ENCODE peak calls at places on chromosomes 6 and 20, in seven cellular contexts. One of them, this sample, is unnamed.
A peak's percentile ranks its signal among the peaks of the same experiment; 100 is the strongest.

GRCh38 chr6:133641111-133641510 is 247.8 kb upstream of the TCF21 start:
- DNase-seq in lower leg skin: no peak
- DNase-seq in IMR-90: no peak
- DNase-seq in stimulated activated CD4-positive, alpha-beta T cell treated with anti-CD3 and anti-CD28 coated beads, TNF-alpha, amount 100 ng/mL, for 4 hours: no peak
- DNase-seq in NCI-H748 treated with DMSO at 0.1 percent for 48 hours: no peak
- DNase-seq in activated naive CD4-positive, alpha-beta T cell treated with Interleukin-2 at 50 U/mL for 16 hours: no peak
- DNase-seq in NCI-H460: no peak
- DNase-seq in this sample: no peak

GRCh38 chr20:49228676-49229075 is 9.5 kb downstream of the DDX27 start:
- DNase-seq in NCI-H748 treated with DMSO at 0.1 percent for 48 hours: no peak
- DNase-seq in activated naive CD4-positive, alpha-beta T cell treated with Interleukin-2 at 50 U/mL for 16 hours: no peak
- DNase-seq in IMR-90: no peak
- DNase-seq in NCI-H460: no peak
- DNase-seq in lower leg skin: no peak
- DNase-seq in stimulated activated CD4-positive, alpha-beta T cell treated with anti-CD3 and anti-CD28 coated beads, TNF-alpha, amount 100 ng/mL, for 4 hours: no peak
- DNase-seq in this sample: no peak

GRCh38 chr6:18177566-18177965 is 22.3 kb downstream of the KDM1B start:
- DNase-seq in activated naive CD4-positive, alpha-beta T cell treated with Interleukin-2 at 50 U/mL for 16 hours: no peak
- DNase-seq in NCI-H748 treated with DMSO at 0.1 percent for 48 hours: peak; percentile 30
- DNase-seq in lower leg skin: no peak
- DNase-seq in NCI-H460: no peak
- DNase-seq in IMR-90: no peak
- DNase-seq in stimulated activated CD4-positive, alpha-beta T cell treated with anti-CD3 and anti-CD28 coated beads, TNF-alpha, amount 100 ng/mL, for 4 hours: no peak
- DNase-seq in this sample: no peak

GRCh38 chr6:25614052-25614451 is 38.0 kb upstream of the SCGN start:
- DNase-seq in lower leg skin: no peak
- DNase-seq in activated naive CD4-positive, alpha-beta T cell treated with Interleukin-2 at 50 U/mL for 16 hours: no peak
- DNase-seq in IMR-90: no peak
- DNase-seq in NCI-H460: no peak
- DNase-seq in NCI-H748 treated with DMSO at 0.1 percent for 48 hours: no peak
- DNase-seq in stimulated activated CD4-positive, alpha-beta T cell treated with anti-CD3 and anti-CD28 coated beads, TNF-alpha, amount 100 ng/mL, for 4 hours: no peak
- DNase-seq in this sample: no peak

GRCh38 chr6:124066995-124067552 is 263.4 kb downstream of the NKAIN2 start:
- DNase-seq in activated naive CD4-positive, alpha-beta T cell treated with Interleukin-2 at 50 U/mL for 16 hours: no peak
- DNase-seq in stimulated activated CD4-positive, alpha-beta T cell treated with anti-CD3 and anti-CD28 coated beads, TNF-alpha, amount 100 ng/mL, for 4 hours: no peak
- DNase-seq in lower leg skin: no peak
- DNase-seq in NCI-H460: no peak
- DNase-seq in NCI-H748 treated with DMSO at 0.1 percent for 48 hours: no peak
- DNase-seq in IMR-90: no peak
- DNase-seq in this sample: no peak

GRCh38 chr6:12241493-12242214 is 48.5 kb upstream of the EDN1 start:
- DNase-seq in IMR-90: no peak
- DNase-seq in activated naive CD4-positive, alpha-beta T cell treated with Interleukin-2 at 50 U/mL for 16 hours: no peak
- DNase-seq in lower leg skin: no peak
- DNase-seq in stimulated activated CD4-positive, alpha-beta T cell treated with anti-CD3 and anti-CD28 coated beads, TNF-alpha, amount 100 ng/mL, for 4 hours: no peak
- DNase-seq in NCI-H748 treated with DMSO at 0.1 percent for 48 hours: no peak
- DNase-seq in NCI-H460: no peak
- DNase-seq in this sample: no peak

GRCh38 chr20:1083431-1084080 is 34.8 kb upstream of the PSMF1 start:
- DNase-seq in NCI-H460: no peak
- DNase-seq in IMR-90: peak; percentile 7
- DNase-seq in NCI-H748 treated with DMSO at 0.1 percent for 48 hours: no peak
- DNase-seq in activated naive CD4-positive, alpha-beta T cell treated with Interleukin-2 at 50 U/mL for 16 hours: no peak
- DNase-seq in lower leg skin: no peak
- DNase-seq in stimulated activated CD4-positive, alpha-beta T cell treated with anti-CD3 and anti-CD28 coated beads, TNF-alpha, amount 100 ng/mL, for 4 hours: no peak
- DNase-seq in this sample: no peak

GRCh38 chr6:157218371-157219198 is 104.7 kb downstream of the TMEM242 start:
- DNase-seq in activated naive CD4-positive, alpha-beta T cell treated with Interleukin-2 at 50 U/mL for 16 hours: no peak
- DNase-seq in lower leg skin: peak; percentile 81
- DNase-seq in NCI-H748 treated with DMSO at 0.1 percent for 48 hours: no peak
- DNase-seq in NCI-H460: no peak
- DNase-seq in IMR-90: no peak
- DNase-seq in stimulated activated CD4-positive, alpha-beta T cell treated with anti-CD3 and anti-CD28 coated beads, TNF-alpha, amount 100 ng/mL, for 4 hours: no peak
- DNase-seq in this sample: no peak

GRCh38 chr6:20464041-20464440 is 62.4 kb downstream of the E2F3 start:
- DNase-seq in stimulated activated CD4-positive, alpha-beta T cell treated with anti-CD3 and anti-CD28 coated beads, TNF-alpha, amount 100 ng/mL, for 4 hours: no peak
- DNase-seq in NCI-H460: no peak
- DNase-seq in activated naive CD4-positive, alpha-beta T cell treated with Interleukin-2 at 50 U/mL for 16 hours: no peak
- DNase-seq in IMR-90: no peak
- DNase-seq in NCI-H748 treated with DMSO at 0.1 percent for 48 hours: no peak
- DNase-seq in lower leg skin: no peak
- DNase-seq in this sample: no peak

GRCh38 chr6:141744194-141744925 is 388.4 kb upstream of the GJE1 start:
- DNase-seq in lower leg skin: no peak
- DNase-seq in activated naive CD4-positive, alpha-beta T cell treated with Interleukin-2 at 50 U/mL for 16 hours: no peak
- DNase-seq in IMR-90: peak; percentile 12
- DNase-seq in stimulated activated CD4-positive, alpha-beta T cell treated with anti-CD3 and anti-CD28 coated beads, TNF-alpha, amount 100 ng/mL, for 4 hours: no peak
- DNase-seq in NCI-H460: no peak
- DNase-seq in NCI-H748 treated with DMSO at 0.1 percent for 48 hours: no peak
- DNase-seq in this sample: no peak

GRCh38 chr6:106527979-106528378 is 101.3 kb downstream of the RTN4IP1 start:
- DNase-seq in activated naive CD4-positive, alpha-beta T cell treated with Interleukin-2 at 50 U/mL for 16 hours: no peak
- DNase-seq in NCI-H748 treated with DMSO at 0.1 percent for 48 hours: no peak
- DNase-seq in lower leg skin: no peak
- DNase-seq in IMR-90: peak; percentile 98
- DNase-seq in NCI-H460: peak; percentile 74
- DNase-seq in stimulated activated CD4-positive, alpha-beta T cell treated with anti-CD3 and anti-CD28 coated beads, TNF-alpha, amount 100 ng/mL, for 4 hours: no peak
- DNase-seq in this sample: no peak

This sample was measured in SK-N-MC.